ENCODE peak calls at places on chromosomes 4 and X, in seven cellular contexts. Q, U, C, O, M, N and A are unnamed samples.

GRCh38 chrX:15497865-15498264 is 2.7 kb upstream of the BMX start:
- DNase-seq in Q (peak), C (peak), O (peak), N (no peak), M (peak), U (no peak), A (peak)

GRCh38 chrX:13664026-13664425 is 11.1 kb downstream of the TCEANC start:
- DNase-seq in N (no peak), C (no peak), Q (no peak), U (no peak), O (no peak), M (no peak), A (no peak)

GRCh38 chr4:168551945-168552695 is 55.3 kb downstream of the PALLD start:
- DNase-seq in U (no peak), Q (no peak), N (no peak), C (peak), M (no peak), O (no peak), A (no peak)

GRCh38 chrX:152991123-152991522 is 2.8 kb downstream of the PNMA5 start:
- DNase-seq in C (no peak), U (no peak), Q (no peak), M (no peak), N (no peak), O (no peak), A (no peak)

GRCh38 chrX:28189011-28189410 is 207.8 kb upstream of the DCAF8L1 start:
- DNase-seq in Q (no peak), M (peak), U (no peak), O (no peak), C (peak), N (no peak), A (no peak)

GRCh38 chr4:10534820-10535219 is 77.6 kb upstream of the ZNF518B start:
- DNase-seq in O (no peak), N (no peak), M (no peak), U (no peak), Q (no peak), C (no peak), A (no peak)

GRCh38 chr4:183987987-183988392 is 82.9 kb downstream of the STOX2 start:
- DNase-seq in M (peak), O (no peak), N (peak), C (peak), U (peak), Q (peak), A (no peak)

GRCh38 chr4:123014038-123014437 is 91.6 kb upstream of the NUDT6 start:
- DNase-seq in C (peak), Q (no peak), M (no peak), U (no peak), N (no peak), O (no peak), A (no peak)

GRCh38 chr4:79078339-79078738 is 139.1 kb upstream of the PAQR3 start:
- DNase-seq in N (peak), Q (peak), M (no peak), O (no peak), U (no peak), C (no peak), A (no peak)

GRCh38 chr4:112358415-112358814 is 61.2 kb downstream of the ALPK1 start:
- DNase-seq in O (no peak), M (no peak), C (no peak), N (no peak), U (no peak), Q (no peak), A (no peak)

GRCh38 chr4:159764343-159764952 is 661.6 kb downstream of the RAPGEF2 start:
- DNase-seq in M (peak), C (peak), U (no peak), Q (no peak), N (no peak), O (no peak), A (no peak)

GRCh38 chr4:154738426-154738825 is 5.4 kb upstream of the LRAT start:
- DNase-seq in O (no peak), N (no peak), C (no peak), Q (no peak), M (no peak), U (no peak), A (no peak)

GRCh38 chrX:133045986-133046385 is 50.9 kb downstream of the USP26 start:
- DNase-seq in O (no peak), U (no peak), N (no peak), C (peak), M (no peak), Q (no peak), A (no peak)
- TF ChIP-seq CTCF in O (no peak), U (no peak), N (no peak), C (peak), M (peak), Q (no peak), A (no peak)

GRCh38 chr4:94431388-94431787 is 20.4 kb upstream of the PDLIM5 start:
- DNase-seq in U (no peak), M (no peak), Q (no peak), N (no peak), O (no peak), C (no peak), A (no peak)

GRCh38 chr4:94435874-94436273 is 15.9 kb upstream of the PDLIM5 start:
- DNase-seq in Q (no peak), O (no peak), N (no peak), M (no peak), U (no peak), C (no peak), A (no peak)

GRCh38 chr4:94430416-94430815 is 21.3 kb upstream of the PDLIM5 start:
- DNase-seq in Q (no peak), U (no peak), M (no peak), C (no peak), O (no peak), N (no peak), A (no peak)

GRCh38 chr4:94436512-94436911 is 15.2 kb upstream of the PDLIM5 start:
- DNase-seq in Q (no peak), M (no peak), N (no peak), U (no peak), C (no peak), O (no peak), A (no peak)

DNA sequence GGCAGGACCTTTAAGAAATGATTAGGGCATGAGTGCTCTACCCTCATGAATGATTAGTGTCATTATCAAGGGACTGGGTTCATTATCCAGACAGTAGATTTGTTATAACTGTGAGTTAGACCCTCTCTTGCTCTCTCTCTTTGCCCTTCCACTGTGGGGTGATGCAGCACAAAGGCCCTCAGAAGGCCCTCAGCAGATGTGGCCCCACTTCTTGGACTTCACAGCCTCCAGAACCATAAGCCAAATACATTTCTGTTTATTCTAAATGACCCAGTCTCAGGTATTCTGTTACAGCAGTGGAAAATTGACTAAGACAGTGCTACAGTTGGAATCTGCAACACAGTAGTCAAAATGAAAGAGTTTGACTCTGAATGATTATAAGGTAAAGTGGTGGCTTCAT is 17.2 kb upstream of the PDLIM5 start:
- DNase-seq in M (no peak), C (no peak), U (no peak), N (no peak), Q (no peak), O (no peak), A (no peak)
- TF ChIP-seq CTCF in M (no peak), C (no peak), U (no peak), N (no peak), Q (no peak), O (no peak), A (no peak)

GRCh38 chrX:23616361-23616760 is 50.9 kb upstream of the PRDX4 start:
- DNase-seq in C (peak), M (no peak), N (no peak), Q (no peak), O (no peak), U (no peak), A (no peak)
- TF ChIP-seq CTCF in C (peak), M (peak), N (no peak), Q (no peak), O (peak), U (peak), A (peak)

GRCh38 chr4:85367815-85368214 is 107.1 kb upstream of the ARHGAP24 start:
- DNase-seq in Q (no peak), N (no peak), O (no peak), U (no peak), C (no peak), M (no peak), A (no peak)

GRCh38 chr4:85368240-85368639 is 106.7 kb upstream of the ARHGAP24 start:
- DNase-seq in U (no peak), C (no peak), N (no peak), M (no peak), Q (no peak), O (no peak), A (no peak)

GRCh38 chr4:85370400-85371032 is 104.4 kb upstream of the ARHGAP24 start:
- DNase-seq in O (peak), M (peak), C (peak), N (no peak), Q (no peak), U (no peak), A (no peak)

GRCh38 chr4:85368932-85369331 is 106.0 kb upstream of the ARHGAP24 start:
- DNase-seq in U (no peak), M (no peak), N (no peak), Q (no peak), C (no peak), O (no peak), A (no peak)

DNA sequence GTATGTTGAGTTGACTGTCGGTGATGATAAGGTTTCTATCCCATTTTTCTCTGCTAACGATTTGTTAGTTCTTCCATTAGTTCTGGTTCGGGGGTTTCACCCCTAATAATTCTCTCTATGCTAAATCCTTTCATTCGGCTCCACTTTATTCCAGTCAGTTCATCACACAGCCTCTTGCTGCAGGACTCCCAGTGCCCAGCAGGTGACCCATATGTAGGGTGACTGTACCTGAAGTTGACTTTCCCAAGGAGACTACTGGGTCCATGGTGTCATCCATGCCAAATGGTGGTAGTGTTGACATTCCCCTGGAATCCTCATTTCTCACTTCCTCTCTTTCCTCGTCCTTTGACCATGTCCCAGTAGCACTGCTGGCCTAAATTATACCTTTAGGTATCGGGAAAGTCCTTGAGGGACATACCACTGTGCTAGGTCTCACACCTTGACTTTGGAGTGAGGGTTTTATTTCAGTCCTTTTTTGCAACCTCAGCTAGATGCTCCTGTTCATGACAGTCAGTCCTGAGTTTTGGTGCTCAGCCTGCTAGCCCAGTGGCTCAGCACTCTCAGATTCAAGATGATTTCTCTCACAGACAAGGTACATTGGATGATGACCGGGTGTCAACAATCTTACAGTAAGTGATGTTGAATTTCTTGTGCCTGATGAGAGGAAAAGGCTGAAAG is 105.1 kb upstream of the ARHGAP24 start:
- DNase-seq in M (no peak), Q (no peak), U (no peak), N (no peak), C (no peak), O (no peak), A (no peak)
- TF ChIP-seq CTCF in M (peak), Q (no peak), U (no peak), N (no peak), C (peak), O (no peak), A (no peak)

GRCh38 chr4:71541541-71541940 is 202.7 kb downstream of the SLC4A4 start:
- DNase-seq in O (no peak), M (no peak), C (no peak), N (no peak), Q (no peak), U (no peak), A (no peak)

GRCh38 chr4:71545168-71545567 is 206.3 kb downstream of the SLC4A4 start:
- DNase-seq in O (no peak), U (no peak), N (no peak), C (peak), M (peak), Q (no peak), A (no peak)

GRCh38 chr4:71538528-71538927 is 199.7 kb downstream of the SLC4A4 start:
- DNase-seq in M (no peak), Q (no peak), U (no peak), O (no peak), N (no peak), C (no peak), A (no peak)

GRCh38 chr4:71537551-71538065 is 198.8 kb downstream of the SLC4A4 start:
- DNase-seq in M (no peak), O (no peak), C (no peak), N (no peak), U (no peak), Q (no peak), A (no peak)

GRCh38 chr4:71540749-71541269 is 202.0 kb downstream of the SLC4A4 start:
- DNase-seq in N (no peak), Q (no peak), O (no peak), U (no peak), C (no peak), M (no peak), A (no peak)
- TF ChIP-seq CTCF in N (no peak), Q (no peak), O (no peak), U (no peak), C (no peak), M (no peak), A (no peak)

GRCh38 chrX:101803451-101803850 is 128.4 kb downstream of the ZMAT1 start:
- DNase-seq in O (no peak), Q (no peak), M (peak), N (no peak), C (peak), U (no peak), A (no peak)
- TF ChIP-seq CTCF in O (peak), Q (no peak), M (peak), N (peak), C (peak), U (peak), A (no peak)

DNA sequence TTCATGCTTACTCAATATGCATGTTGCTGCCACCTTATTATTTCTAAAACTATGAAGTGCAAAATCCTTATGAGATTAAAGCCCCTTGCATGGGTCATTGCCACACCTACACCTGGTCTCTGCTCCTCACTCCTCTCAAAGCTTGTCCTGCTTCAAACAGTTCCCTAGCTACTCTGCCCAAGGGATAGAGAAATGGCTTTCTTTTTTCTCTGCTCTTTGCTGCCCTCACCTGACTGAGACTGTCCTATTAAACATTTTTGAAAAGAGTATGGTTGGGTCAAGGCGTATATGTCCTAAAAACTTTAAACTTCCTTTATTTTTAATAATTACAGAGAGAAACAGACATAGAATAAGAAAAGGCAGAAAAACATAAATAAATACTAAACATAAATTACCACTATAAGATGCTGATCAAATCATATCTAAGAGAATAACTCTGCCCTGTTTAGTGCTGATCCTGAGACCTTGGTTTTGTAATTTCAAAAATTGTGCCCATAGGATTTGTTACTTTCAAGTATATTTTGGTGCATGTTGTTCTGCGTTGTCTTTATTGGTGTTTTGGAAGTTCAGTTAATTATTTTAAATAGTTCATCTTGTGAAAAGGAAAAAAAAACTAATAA is 704.9 kb upstream of the PABPC4L start:
- DNase-seq in U (no peak), C (peak), Q (no peak), O (no peak), N (no peak), M (peak), A (no peak)
- TF ChIP-seq CTCF in U (no peak), C (peak), Q (no peak), O (peak), N (no peak), M (peak), A (no peak)

GRCh38 chr4:134762053-134762452 is 560.5 kb upstream of the PABPC4L start:
- DNase-seq in C (no peak), U (no peak), O (no peak), M (no peak), Q (no peak), N (no peak), A (no peak)
- TF ChIP-seq CTCF in C (peak), U (no peak), O (no peak), M (no peak), Q (no peak), N (no peak), A (no peak)

DNA sequence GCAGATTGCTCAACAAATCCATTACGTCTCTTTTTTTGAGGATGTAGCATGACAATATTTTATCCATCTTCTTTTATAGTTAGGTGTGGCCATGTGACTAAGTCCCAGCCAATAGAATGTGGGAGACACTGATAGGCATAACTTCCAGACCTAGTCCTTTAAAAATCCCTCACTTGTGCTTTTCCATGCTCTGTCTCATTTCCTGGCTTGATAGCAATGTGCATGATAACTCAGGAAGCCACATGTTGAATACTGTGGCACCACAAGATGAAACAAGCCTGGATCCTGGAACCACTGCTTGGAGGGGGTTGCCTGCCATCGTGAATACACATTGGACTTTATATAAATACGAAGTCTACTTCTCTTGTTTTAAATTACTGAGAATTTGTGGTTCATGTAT is 184.0 kb upstream of the NEIL3 start:
- DNase-seq in M (no peak), O (no peak), U (no peak), N (no peak), Q (no peak), C (no peak), A (no peak)
- TF ChIP-seq CTCF in M (no peak), O (no peak), U (no peak), N (no peak), Q (no peak), C (no peak), A (no peak)

GRCh38 chr4:146513548-146513947 is 8.2 kb downstream of the SLC10A7 start:
- DNase-seq in M (no peak), N (no peak), Q (no peak), C (no peak), O (no peak), U (no peak), A (no peak)

GRCh38 chr4:146507607-146508006 is 14.1 kb downstream of the SLC10A7 start:
- DNase-seq in Q (no peak), C (peak), U (no peak), O (no peak), N (no peak), M (no peak), A (no peak)

GRCh38 chr4:146511381-146511780 is 10.4 kb downstream of the SLC10A7 start:
- DNase-seq in C (no peak), O (no peak), N (no peak), Q (no peak), M (no peak), U (no peak), A (no peak)

GRCh38 chr4:146508229-146508939 is 13.4 kb downstream of the SLC10A7 start:
- DNase-seq in M (no peak), N (no peak), U (no peak), Q (no peak), O (no peak), C (peak), A (no peak)

DNA sequence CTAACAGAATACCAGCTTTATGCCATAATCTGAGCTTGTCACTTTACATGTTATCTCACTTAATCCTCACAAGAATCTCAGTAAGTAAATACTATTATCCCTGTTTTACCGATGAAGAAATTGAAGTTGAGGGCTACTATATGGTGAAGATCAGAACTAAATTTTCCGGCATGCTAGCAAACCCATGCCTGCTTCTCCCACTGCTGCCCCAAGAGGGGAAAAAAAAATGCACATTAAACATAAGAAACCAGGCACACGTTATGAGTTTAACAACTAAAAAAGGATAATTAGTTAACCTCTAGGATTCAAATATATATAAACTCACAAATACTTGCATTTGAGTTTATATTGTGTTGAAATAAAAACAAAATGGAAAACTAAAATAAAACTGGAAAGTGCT is 10.8 kb downstream of the SLC10A7 start:
- DNase-seq in Q (no peak), U (no peak), M (no peak), O (no peak), N (no peak), C (no peak), A (no peak)
- TF ChIP-seq CTCF in Q (no peak), U (no peak), M (peak), O (no peak), N (no peak), C (peak), A (no peak)